ENCODE peak calls at places on chromosomes 12 and 14, in five cellular contexts. One of them, this sample, is unnamed.

GRCh38 chr14:90061849-90062794 is at the start of gene KCNK13:
- DNase-seq in adrenal gland: no peak
- DNase-seq in A549: no peak
- DNase-seq in HFFc6: no peak
- DNase-seq in astrocyte of the spinal cord: no peak
- DNase-seq in this sample: peak

GRCh38 chr12:60205500-60205899 is 609.7 kb downstream of the SLC16A7 start:
- DNase-seq in adrenal gland: no peak
- DNase-seq in A549: no peak
- DNase-seq in HFFc6: peak
- DNase-seq in astrocyte of the spinal cord: peak
- DNase-seq in this sample: no peak

GRCh38 chr12:26937863-26938659 is at the start of the genes FGFR1OP2 and INTS13:
- DNase-seq in adrenal gland: peak
- DNase-seq in A549: peak
- DNase-seq in HFFc6: peak
- DNase-seq in astrocyte of the spinal cord: peak
- DNase-seq in this sample: peak

GRCh38 chr12:125092872-125093680 is 27.8 kb downstream of the AACS start:
- DNase-seq in adrenal gland: no peak
- DNase-seq in A549: no peak
- DNase-seq in HFFc6: peak
- DNase-seq in astrocyte of the spinal cord: peak
- DNase-seq in this sample: no peak

GRCh38 chr12:108337235-108338223 is 1.6 kb downstream of the CMKLR1 start:
- DNase-seq in adrenal gland: peak
- DNase-seq in A549: peak
- DNase-seq in HFFc6: no peak
- DNase-seq in astrocyte of the spinal cord: peak
- DNase-seq in this sample: no peak

GRCh38 chr14:104844306-104845032 is 20.6 kb upstream of the CEP170B start:
- DNase-seq in adrenal gland: no peak
- DNase-seq in A549: no peak
- DNase-seq in HFFc6: no peak
- DNase-seq in astrocyte of the spinal cord: no peak
- DNase-seq in this sample: no peak

GRCh38 chr12:32566663-32567634 is 112.2 kb upstream of the DNM1L start:
- DNase-seq in adrenal gland: no peak
- DNase-seq in A549: no peak
- DNase-seq in HFFc6: no peak
- DNase-seq in astrocyte of the spinal cord: no peak
- DNase-seq in this sample: no peak

GRCh38 chr14:68441532-68441931 is 351.3 kb downstream of the ZFP36L1 start:
- DNase-seq in adrenal gland: no peak
- DNase-seq in A549: no peak
- DNase-seq in HFFc6: no peak
- DNase-seq in astrocyte of the spinal cord: no peak
- DNase-seq in this sample: no peak

GRCh38 chr12:91687052-91688017 is 458.3 kb downstream of the BTG1 start:
- DNase-seq in adrenal gland: no peak
- DNase-seq in A549: no peak
- DNase-seq in HFFc6: no peak
- DNase-seq in astrocyte of the spinal cord: peak
- DNase-seq in this sample: no peak

GRCh38 chr12:11580125-11580751 is 69.2 kb upstream of the ETV6 start:
- DNase-seq in adrenal gland: no peak
- DNase-seq in A549: no peak
- DNase-seq in HFFc6: peak
- DNase-seq in astrocyte of the spinal cord: peak
- DNase-seq in this sample: no peak

GRCh38 chr12:9851927-9852326 is 17.2 kb downstream of the CLEC2B start:
- DNase-seq in adrenal gland: no peak
- DNase-seq in A549: no peak
- DNase-seq in HFFc6: no peak
- DNase-seq in astrocyte of the spinal cord: no peak
- DNase-seq in this sample: no peak

GRCh38 chr12:117333331-117334000 is 28.0 kb downstream of the NOS1 start:
- DNase-seq in adrenal gland: no peak
- DNase-seq in A549: no peak
- DNase-seq in HFFc6: no peak
- DNase-seq in astrocyte of the spinal cord: no peak
- DNase-seq in this sample: no peak

GRCh38 chr12:65494537-65494936 is 216.1 kb downstream of the MSRB3 start:
- DNase-seq in adrenal gland: no peak
- DNase-seq in A549: no peak
- DNase-seq in HFFc6: no peak
- DNase-seq in astrocyte of the spinal cord: no peak
- DNase-seq in this sample: no peak

GRCh38 chr14:50961606-50962259 is 17.4 kb upstream of the PYGL start:
- DNase-seq in adrenal gland: no peak
- DNase-seq in A549: peak
- DNase-seq in HFFc6: peak
- DNase-seq in astrocyte of the spinal cord: peak
- DNase-seq in this sample: no peak

GRCh38 chr14:22540811-22541360 is 48.1 kb downstream of the DAD1 start:
- DNase-seq in adrenal gland: no peak
- DNase-seq in A549: no peak
- DNase-seq in HFFc6: no peak
- DNase-seq in astrocyte of the spinal cord: no peak
- DNase-seq in this sample: no peak

GRCh38 chr12:6547987-6548386 is 7.9 kb downstream of the IFFO1 start:
- DNase-seq in adrenal gland: peak
- DNase-seq in A549: peak
- DNase-seq in HFFc6: peak
- DNase-seq in astrocyte of the spinal cord: peak
- DNase-seq in this sample: no peak

GRCh38 chr12:89029961-89030360 is 322.3 kb downstream of the DUSP6 start:
- DNase-seq in adrenal gland: no peak
- DNase-seq in A549: no peak
- DNase-seq in HFFc6: no peak
- DNase-seq in astrocyte of the spinal cord: no peak
- DNase-seq in this sample: no peak

GRCh38 chr12:21599143-21599999 is 5.3 kb downstream of the GYS2 start:
- DNase-seq in adrenal gland: no peak
- DNase-seq in A549: no peak
- DNase-seq in HFFc6: no peak
- DNase-seq in astrocyte of the spinal cord: no peak
- DNase-seq in this sample: no peak

GRCh38 chr12:95721320-95721719 is 69.2 kb downstream of the NTN4 start:
- DNase-seq in adrenal gland: no peak
- DNase-seq in A549: no peak
- DNase-seq in HFFc6: peak
- DNase-seq in astrocyte of the spinal cord: no peak
- DNase-seq in this sample: no peak

GRCh38 chr12:120457133-120457532 is 10.9 kb downstream of the GATC start:
- DNase-seq in adrenal gland: no peak
- DNase-seq in A549: peak
- DNase-seq in HFFc6: no peak
- DNase-seq in astrocyte of the spinal cord: no peak
- DNase-seq in this sample: no peak

GRCh38 chr12:16880864-16881285 is 274.9 kb upstream of the LMO3 start:
- DNase-seq in adrenal gland: no peak
- DNase-seq in A549: no peak
- DNase-seq in HFFc6: no peak
- DNase-seq in astrocyte of the spinal cord: no peak
- DNase-seq in this sample: no peak

GRCh38 chr12:562634-563033 is 100.6 kb downstream of the NINJ2 start:
- DNase-seq in adrenal gland: no peak
- DNase-seq in A549: no peak
- DNase-seq in HFFc6: no peak
- DNase-seq in astrocyte of the spinal cord: no peak
- DNase-seq in this sample: no peak

GRCh38 chr12:10279937-10280336 is 27.7 kb upstream of the KLRD1 start:
- DNase-seq in adrenal gland: no peak
- DNase-seq in A549: no peak
- DNase-seq in HFFc6: no peak
- DNase-seq in astrocyte of the spinal cord: no peak
- DNase-seq in this sample: no peak

GRCh38 chr12:11741434-11742092 is 92.1 kb downstream of the ETV6 start:
- DNase-seq in adrenal gland: no peak
- DNase-seq in A549: no peak
- DNase-seq in HFFc6: no peak
- DNase-seq in astrocyte of the spinal cord: no peak
- DNase-seq in this sample: no peak

GRCh38 chr12:121748218-121748570 is 35.6 kb downstream of the TMEM120B start:
- DNase-seq in adrenal gland: peak
- DNase-seq in A549: peak
- DNase-seq in HFFc6: no peak
- DNase-seq in astrocyte of the spinal cord: no peak
- DNase-seq in this sample: no peak

GRCh38 chr14:93858896-93859295 is 68.2 kb upstream of the FAM181A start:
- DNase-seq in adrenal gland: no peak
- DNase-seq in A549: no peak
- DNase-seq in HFFc6: no peak
- DNase-seq in astrocyte of the spinal cord: no peak
- DNase-seq in this sample: no peak

GRCh38 chr14:61042220-61042619 is 61.2 kb downstream of the SLC38A6 start:
- DNase-seq in adrenal gland: no peak
- DNase-seq in A549: no peak
- DNase-seq in HFFc6: no peak
- DNase-seq in astrocyte of the spinal cord: no peak
- DNase-seq in this sample: no peak

GRCh38 chr12:2391740-2392341 is 339.1 kb downstream of the CACNA1C start:
- DNase-seq in adrenal gland: no peak
- DNase-seq in A549: no peak
- DNase-seq in HFFc6: no peak
- DNase-seq in astrocyte of the spinal cord: no peak
- DNase-seq in this sample: no peak

DNA sequence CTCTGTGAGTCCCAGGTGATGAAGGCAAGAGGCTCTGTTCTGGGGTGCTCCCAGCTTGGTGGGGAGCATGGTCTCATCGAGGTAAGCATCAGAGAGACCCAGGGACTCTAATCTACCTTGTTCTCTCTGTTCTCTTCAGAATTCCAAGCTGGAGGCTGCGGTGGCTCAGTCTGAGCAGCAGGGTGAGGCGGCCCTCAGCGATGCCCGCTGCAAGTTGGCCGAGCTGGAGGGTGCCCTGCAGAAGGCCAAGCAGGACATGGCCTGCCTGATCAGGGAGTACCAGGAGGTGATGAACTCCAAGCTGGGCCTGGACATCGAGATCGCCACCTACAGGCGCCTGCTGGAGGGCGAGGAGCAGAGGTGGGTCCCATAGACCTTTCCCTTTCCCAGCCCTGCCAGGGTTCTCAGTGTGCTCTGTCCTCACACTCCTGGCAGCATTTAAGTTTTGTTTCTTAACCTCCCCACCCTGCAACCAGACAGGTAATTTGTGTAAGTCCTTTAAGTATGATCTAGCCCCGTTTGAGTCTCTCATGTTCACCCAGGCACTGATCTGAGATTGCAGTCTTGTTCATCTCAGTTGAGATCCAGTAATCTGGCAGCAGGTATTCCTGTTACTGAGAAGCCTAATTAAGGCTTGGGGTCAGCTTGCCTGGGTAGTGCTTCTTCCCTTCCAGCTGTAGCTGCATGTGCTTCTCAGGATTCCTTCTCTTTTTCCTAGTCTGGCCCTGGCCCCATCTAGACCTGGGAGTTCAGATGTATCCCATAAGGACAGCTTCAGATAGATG is 14.8 kb upstream of the KRT81 start:
- DNase-seq in adrenal gland: no peak
- DNase-seq in A549: peak
- DNase-seq in HFFc6: no peak
- DNase-seq in astrocyte of the spinal cord: no peak
- DNase-seq in this sample: no peak
- TF ChIP-seq CTCF in adrenal gland: peak
- TF ChIP-seq CTCF in A549: peak
- TF ChIP-seq CTCF in HFFc6: peak
- TF ChIP-seq CTCF in astrocyte of the spinal cord: peak
- TF ChIP-seq CTCF in this sample: no peak

GRCh38 chr12:4047441-4047840 is 174.2 kb upstream of the PARP11 start:
- DNase-seq in adrenal gland: no peak
- DNase-seq in A549: no peak
- DNase-seq in HFFc6: no peak
- DNase-seq in astrocyte of the spinal cord: no peak
- DNase-seq in this sample: no peak
- TF ChIP-seq CTCF in adrenal gland: no peak
- TF ChIP-seq CTCF in A549: no peak
- TF ChIP-seq CTCF in HFFc6: no peak
- TF ChIP-seq CTCF in astrocyte of the spinal cord: no peak
- TF ChIP-seq CTCF in this sample: no peak

GRCh38 chr14:75370416-75371205 is 57.2 kb upstream of the JDP2 start:
- DNase-seq in adrenal gland: no peak
- DNase-seq in A549: no peak
- DNase-seq in HFFc6: no peak
- DNase-seq in astrocyte of the spinal cord: no peak
- DNase-seq in this sample: no peak

GRCh38 chr14:75373133-75373532 is 54.7 kb upstream of the JDP2 start:
- DNase-seq in adrenal gland: no peak
- DNase-seq in A549: no peak
- DNase-seq in HFFc6: no peak
- DNase-seq in astrocyte of the spinal cord: no peak
- DNase-seq in this sample: no peak

GRCh38 chr14:75373616-75374015 is 54.2 kb upstream of the JDP2 start:
- DNase-seq in adrenal gland: no peak
- DNase-seq in A549: no peak
- DNase-seq in HFFc6: no peak
- DNase-seq in astrocyte of the spinal cord: no peak
- DNase-seq in this sample: no peak

GRCh38 chr14:75371297-75371696 is 56.5 kb upstream of the JDP2 start:
- DNase-seq in adrenal gland: no peak
- DNase-seq in A549: no peak
- DNase-seq in HFFc6: no peak
- DNase-seq in astrocyte of the spinal cord: no peak
- DNase-seq in this sample: no peak

DNA sequence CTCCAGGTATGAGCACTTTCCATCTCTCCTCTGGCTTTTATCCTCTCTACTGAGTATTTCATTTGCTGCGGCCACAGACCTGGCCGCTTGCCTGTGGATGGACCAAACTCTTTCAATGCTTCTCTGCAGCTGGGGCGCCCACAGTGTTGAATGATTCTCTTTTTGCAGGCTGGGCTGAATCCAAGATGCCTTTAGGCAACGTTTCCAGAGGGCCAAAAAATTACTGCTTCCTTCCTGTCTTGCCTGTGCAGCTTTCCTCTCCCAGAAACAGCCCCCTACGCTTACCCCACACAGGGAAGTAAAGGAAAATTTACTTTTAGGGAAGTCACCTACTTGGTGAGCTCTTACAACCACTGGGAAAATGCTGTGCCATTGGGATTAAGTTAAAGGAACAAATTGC is 55.6 kb upstream of the JDP2 start:
- DNase-seq in adrenal gland: peak
- DNase-seq in A549: no peak
- DNase-seq in HFFc6: no peak
- DNase-seq in astrocyte of the spinal cord: no peak
- DNase-seq in this sample: no peak
- TF ChIP-seq CTCF in adrenal gland: no peak
- TF ChIP-seq CTCF in A549: no peak
- TF ChIP-seq CTCF in HFFc6: no peak
- TF ChIP-seq CTCF in astrocyte of the spinal cord: no peak
- TF ChIP-seq CTCF in this sample: no peak

DNA sequence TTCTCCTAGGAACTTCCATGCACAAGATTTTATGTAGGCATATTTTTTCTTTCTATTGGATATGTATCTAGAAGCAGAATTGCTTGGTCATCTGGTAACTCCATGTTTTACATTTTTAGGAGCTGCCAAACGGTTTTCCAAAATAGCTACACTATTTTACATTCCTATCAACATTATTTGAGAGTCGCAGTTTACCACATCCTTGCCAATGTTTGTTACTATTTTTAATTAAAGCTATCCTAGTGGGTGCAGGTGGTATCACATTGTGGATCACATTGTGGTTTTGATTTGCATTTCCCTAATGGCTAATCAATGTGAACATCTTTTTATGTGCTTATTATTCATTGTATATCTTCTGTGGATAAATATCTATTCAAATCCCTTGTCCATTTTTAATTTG is 48.8 kb downstream of the RERG start:
- DNase-seq in adrenal gland: no peak
- DNase-seq in A549: no peak
- DNase-seq in HFFc6: no peak
- DNase-seq in astrocyte of the spinal cord: no peak
- DNase-seq in this sample: no peak
- TF ChIP-seq CTCF in adrenal gland: no peak
- TF ChIP-seq CTCF in A549: no peak
- TF ChIP-seq CTCF in HFFc6: peak
- TF ChIP-seq CTCF in astrocyte of the spinal cord: no peak
- TF ChIP-seq CTCF in this sample: no peak

This sample was measured in D721Med.